ENCODE peak calls at places on chromosomes 12 and 14, in nine cellular contexts. One of them, this sample, is unnamed.

GRCh38 chr12:85130631-85131030 is 94.5 kb downstream of the LRRIQ1 start:
- DNase-seq in coronary artery: no peak
- DNase-seq in pancreas: no peak
- DNase-seq in cardiac fibroblast: peak; percentile 3
- DNase-seq in MCF 10A: no peak
- DNase-seq in neural progenitor cell: no peak
- DNase-seq in AG04449: no peak
- DNase-seq in breast epithelium: no peak
- DNase-seq in WERI-Rb-1: no peak
- DNase-seq in this sample: no peak

GRCh38 chr12:96399919-96400630 is at the start of gene CDK17:
- DNase-seq in AG04449: no peak
- DNase-seq in MCF 10A: peak; percentile 82
- DNase-seq in coronary artery: peak; percentile 88
- DNase-seq in cardiac fibroblast: peak; percentile 94
- DNase-seq in neural progenitor cell: peak; percentile 91
- DNase-seq in breast epithelium: peak; percentile 77
- DNase-seq in pancreas: peak; percentile 81
- DNase-seq in WERI-Rb-1: peak; percentile 77
- DNase-seq in this sample: peak; percentile 90

GRCh38 chr12:52802442-52802841 is 6.5 kb upstream of the KRT3 start:
- DNase-seq in WERI-Rb-1: no peak
- DNase-seq in neural progenitor cell: no peak
- DNase-seq in breast epithelium: no peak
- DNase-seq in pancreas: no peak
- DNase-seq in MCF 10A: no peak
- DNase-seq in cardiac fibroblast: no peak
- DNase-seq in AG04449: no peak
- DNase-seq in coronary artery: no peak
- DNase-seq in this sample: no peak

GRCh38 chr14:50396636-50397460 is at the start of gene CDKL1:
- DNase-seq in cardiac fibroblast: peak; percentile 70
- DNase-seq in AG04449: no peak
- DNase-seq in coronary artery: peak; percentile 76
- DNase-seq in breast epithelium: peak; percentile 57
- DNase-seq in pancreas: peak; percentile 73
- DNase-seq in WERI-Rb-1: peak; percentile 59
- DNase-seq in MCF 10A: peak; percentile 76
- DNase-seq in neural progenitor cell: peak; percentile 86
- DNase-seq in this sample: peak; percentile 83

GRCh38 chr14:66495214-66496098 is 9.3 kb downstream of the CCDC196 start:
- DNase-seq in AG04449: no peak
- DNase-seq in pancreas: peak; percentile 37
- DNase-seq in neural progenitor cell: peak; percentile 62
- DNase-seq in cardiac fibroblast: peak; percentile 84
- DNase-seq in WERI-Rb-1: peak; percentile 52
- DNase-seq in coronary artery: no peak
- DNase-seq in breast epithelium: no peak
- DNase-seq in MCF 10A: peak; percentile 69
- DNase-seq in this sample: peak; percentile 74

GRCh38 chr12:130983328-130984017 is 29.8 kb downstream of the ADGRD1 start:
- DNase-seq in pancreas: no peak
- DNase-seq in MCF 10A: no peak
- DNase-seq in coronary artery: peak; percentile 64
- DNase-seq in AG04449: no peak
- DNase-seq in WERI-Rb-1: no peak
- DNase-seq in cardiac fibroblast: no peak
- DNase-seq in neural progenitor cell: no peak
- DNase-seq in breast epithelium: no peak
- DNase-seq in this sample: no peak

GRCh38 chr14:103232338-103232808 is 101.7 kb upstream of the EIF5 start:
- DNase-seq in neural progenitor cell: peak; percentile 38
- DNase-seq in coronary artery: no peak
- DNase-seq in AG04449: no peak
- DNase-seq in breast epithelium: no peak
- DNase-seq in MCF 10A: peak; percentile 32
- DNase-seq in cardiac fibroblast: no peak
- DNase-seq in pancreas: no peak
- DNase-seq in WERI-Rb-1: peak; percentile 38
- DNase-seq in this sample: no peak

GRCh38 chr12:80791863-80792262 is 75.2 kb downstream of the MYF5 start:
- DNase-seq in breast epithelium: no peak
- DNase-seq in MCF 10A: no peak
- DNase-seq in neural progenitor cell: no peak
- DNase-seq in coronary artery: no peak
- DNase-seq in AG04449: no peak
- DNase-seq in pancreas: no peak
- DNase-seq in WERI-Rb-1: no peak
- DNase-seq in cardiac fibroblast: no peak
- DNase-seq in this sample: no peak

GRCh38 chr12:64877363-64878004 is 53.0 kb downstream of the TBC1D30 start:
- DNase-seq in breast epithelium: no peak
- DNase-seq in WERI-Rb-1: no peak
- DNase-seq in cardiac fibroblast: no peak
- DNase-seq in AG04449: no peak
- DNase-seq in coronary artery: no peak
- DNase-seq in neural progenitor cell: no peak
- DNase-seq in pancreas: no peak
- DNase-seq in MCF 10A: no peak
- DNase-seq in this sample: no peak

GRCh38 chr12:108495054-108495453 is 20.0 kb upstream of the FICD start:
- DNase-seq in WERI-Rb-1: peak; percentile 52
- DNase-seq in coronary artery: no peak
- DNase-seq in AG04449: no peak
- DNase-seq in cardiac fibroblast: peak; percentile 17
- DNase-seq in neural progenitor cell: peak; percentile 66
- DNase-seq in breast epithelium: no peak
- DNase-seq in MCF 10A: peak; percentile 66
- DNase-seq in pancreas: no peak
- DNase-seq in this sample: peak; percentile 36

GRCh38 chr12:114799574-114800487 is 115.9 kb upstream of the TBX3 start:
- DNase-seq in cardiac fibroblast: peak; percentile 41
- DNase-seq in neural progenitor cell: peak; percentile 71
- DNase-seq in MCF 10A: no peak
- DNase-seq in pancreas: peak; percentile 93
- DNase-seq in AG04449: no peak
- DNase-seq in WERI-Rb-1: no peak
- DNase-seq in coronary artery: no peak
- DNase-seq in breast epithelium: no peak
- DNase-seq in this sample: peak; percentile 17

GRCh38 chr12:8687846-8688601 is 9.8 kb upstream of the RIMKLB start:
- DNase-seq in MCF 10A: peak; percentile 77
- DNase-seq in neural progenitor cell: peak; percentile 26
- DNase-seq in coronary artery: peak; percentile 78
- DNase-seq in pancreas: peak; percentile 20
- DNase-seq in cardiac fibroblast: peak; percentile 95
- DNase-seq in WERI-Rb-1: peak; percentile 55
- DNase-seq in breast epithelium: no peak
- DNase-seq in AG04449: no peak
- DNase-seq in this sample: peak; percentile 78

GRCh38 chr14:64293976-64294671 is at the start of gene ESR2:
- DNase-seq in pancreas: peak; percentile 47
- DNase-seq in neural progenitor cell: peak; percentile 86
- DNase-seq in breast epithelium: no peak
- DNase-seq in cardiac fibroblast: peak; percentile 44
- DNase-seq in coronary artery: no peak
- DNase-seq in MCF 10A: no peak
- DNase-seq in AG04449: no peak
- DNase-seq in WERI-Rb-1: peak; percentile 67
- DNase-seq in this sample: peak; percentile 57

GRCh38 chr12:97555547-97556200 is 93.1 kb downstream of the RMST start:
- DNase-seq in AG04449: no peak
- DNase-seq in cardiac fibroblast: no peak
- DNase-seq in neural progenitor cell: no peak
- DNase-seq in coronary artery: no peak
- DNase-seq in pancreas: no peak
- DNase-seq in MCF 10A: no peak
- DNase-seq in breast epithelium: no peak
- DNase-seq in WERI-Rb-1: no peak
- DNase-seq in this sample: no peak

GRCh38 chr14:89267163-89267562 is 149.9 kb downstream of the FOXN3 start:
- DNase-seq in coronary artery: peak; percentile 52
- DNase-seq in cardiac fibroblast: no peak
- DNase-seq in pancreas: no peak
- DNase-seq in breast epithelium: no peak
- DNase-seq in AG04449: no peak
- DNase-seq in WERI-Rb-1: no peak
- DNase-seq in neural progenitor cell: no peak
- DNase-seq in MCF 10A: no peak
- DNase-seq in this sample: no peak

GRCh38 chr12:1662761-1663439 is 28.0 kb upstream of the ADIPOR2 start:
- DNase-seq in pancreas: peak; percentile 78
- DNase-seq in neural progenitor cell: peak; percentile 89
- DNase-seq in AG04449: no peak
- DNase-seq in WERI-Rb-1: peak; percentile 83
- DNase-seq in breast epithelium: no peak
- DNase-seq in MCF 10A: no peak
- DNase-seq in cardiac fibroblast: peak; percentile 45
- DNase-seq in coronary artery: no peak
- DNase-seq in this sample: no peak

GRCh38 chr14:63547798-63548335 is 4.7 kb upstream of the PPP2R5E start:
- DNase-seq in AG04449: no peak
- DNase-seq in pancreas: no peak
- DNase-seq in coronary artery: no peak
- DNase-seq in neural progenitor cell: no peak
- DNase-seq in breast epithelium: no peak
- DNase-seq in MCF 10A: no peak
- DNase-seq in cardiac fibroblast: no peak
- DNase-seq in WERI-Rb-1: no peak
- DNase-seq in this sample: no peak

GRCh38 chr14:74135386-74135785 is 50.6 kb downstream of the LIN52 start:
- DNase-seq in pancreas: no peak
- DNase-seq in MCF 10A: peak; percentile 9
- DNase-seq in WERI-Rb-1: no peak
- DNase-seq in neural progenitor cell: no peak
- DNase-seq in cardiac fibroblast: peak; percentile 77
- DNase-seq in coronary artery: no peak
- DNase-seq in breast epithelium: no peak
- DNase-seq in AG04449: peak; percentile 14
- DNase-seq in this sample: peak; percentile 93

GRCh38 chr12:53105256-53105655 is 2.0 kb downstream of the SOAT2 start:
- DNase-seq in MCF 10A: no peak
- DNase-seq in WERI-Rb-1: no peak
- DNase-seq in breast epithelium: no peak
- DNase-seq in AG04449: no peak
- DNase-seq in cardiac fibroblast: no peak
- DNase-seq in neural progenitor cell: no peak
- DNase-seq in pancreas: no peak
- DNase-seq in coronary artery: no peak
- DNase-seq in this sample: no peak

GRCh38 chr12:12714276-12715001 is 2.7 kb upstream of the CDKN1B start:
- DNase-seq in pancreas: peak; percentile 63
- DNase-seq in breast epithelium: no peak
- DNase-seq in coronary artery: no peak
- DNase-seq in neural progenitor cell: peak; percentile 53
- DNase-seq in WERI-Rb-1: peak; percentile 48
- DNase-seq in AG04449: no peak
- DNase-seq in MCF 10A: no peak
- DNase-seq in cardiac fibroblast: peak; percentile 36
- DNase-seq in this sample: peak; percentile 55
- TF ChIP-seq CTCF in pancreas: no peak
- TF ChIP-seq CTCF in breast epithelium: no peak
- TF ChIP-seq CTCF in coronary artery: no peak
- TF ChIP-seq CTCF in neural progenitor cell: peak; percentile 41
- TF ChIP-seq CTCF in WERI-Rb-1: peak; percentile 40
- TF ChIP-seq CTCF in AG04449: no peak
- TF ChIP-seq CTCF in MCF 10A: no peak
- TF ChIP-seq CTCF in cardiac fibroblast: peak; percentile 28
- TF ChIP-seq CTCF in this sample: peak; percentile 39

GRCh38 chr12:23510484-23510883 is 439.0 kb downstream of the SOX5 start:
- DNase-seq in AG04449: no peak
- DNase-seq in coronary artery: no peak
- DNase-seq in WERI-Rb-1: no peak
- DNase-seq in MCF 10A: no peak
- DNase-seq in breast epithelium: no peak
- DNase-seq in neural progenitor cell: no peak
- DNase-seq in pancreas: no peak
- DNase-seq in cardiac fibroblast: no peak
- DNase-seq in this sample: no peak
- TF ChIP-seq CTCF in AG04449: no peak
- TF ChIP-seq CTCF in coronary artery: no peak
- TF ChIP-seq CTCF in WERI-Rb-1: no peak
- TF ChIP-seq CTCF in MCF 10A: no peak
- TF ChIP-seq CTCF in breast epithelium: no peak
- TF ChIP-seq CTCF in neural progenitor cell: no peak
- TF ChIP-seq CTCF in pancreas: no peak
- TF ChIP-seq CTCF in cardiac fibroblast: no peak
- TF ChIP-seq CTCF in this sample: no peak

DNA sequence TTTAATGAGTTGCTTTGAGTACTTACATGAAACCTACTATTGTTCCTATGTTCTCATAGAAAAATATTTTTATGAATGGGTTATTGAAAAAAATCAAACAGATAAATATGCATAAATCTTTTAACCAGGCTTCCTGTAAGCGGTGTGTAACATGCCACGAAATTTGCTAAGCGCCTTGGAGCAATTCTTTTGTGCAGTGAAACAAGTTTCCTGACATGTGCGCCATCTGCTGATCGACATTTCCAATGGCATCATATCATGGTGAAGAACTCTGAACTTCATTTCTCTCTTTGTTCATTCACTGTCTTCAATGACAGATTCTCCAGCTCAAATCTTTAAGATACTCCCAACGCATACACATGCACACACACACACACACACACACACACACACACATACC is 145.6 kb upstream of the NAV3 start:
- DNase-seq in cardiac fibroblast: peak; percentile 85
- DNase-seq in AG04449: peak; percentile 49
- DNase-seq in WERI-Rb-1: peak; percentile 77
- DNase-seq in pancreas: peak; percentile 28
- DNase-seq in breast epithelium: no peak
- DNase-seq in coronary artery: peak; percentile 72
- DNase-seq in MCF 10A: peak; percentile 83
- DNase-seq in neural progenitor cell: peak; percentile 85
- DNase-seq in this sample: peak; percentile 65
- TF ChIP-seq CTCF in cardiac fibroblast: peak; percentile 64
- TF ChIP-seq CTCF in AG04449: peak; percentile 69
- TF ChIP-seq CTCF in WERI-Rb-1: peak; percentile 69
- TF ChIP-seq CTCF in pancreas: peak; percentile 17
- TF ChIP-seq CTCF in breast epithelium: no peak
- TF ChIP-seq CTCF in coronary artery: no peak
- TF ChIP-seq CTCF in MCF 10A: peak; percentile 62
- TF ChIP-seq CTCF in neural progenitor cell: peak; percentile 81
- TF ChIP-seq CTCF in this sample: peak; percentile 63

DNA sequence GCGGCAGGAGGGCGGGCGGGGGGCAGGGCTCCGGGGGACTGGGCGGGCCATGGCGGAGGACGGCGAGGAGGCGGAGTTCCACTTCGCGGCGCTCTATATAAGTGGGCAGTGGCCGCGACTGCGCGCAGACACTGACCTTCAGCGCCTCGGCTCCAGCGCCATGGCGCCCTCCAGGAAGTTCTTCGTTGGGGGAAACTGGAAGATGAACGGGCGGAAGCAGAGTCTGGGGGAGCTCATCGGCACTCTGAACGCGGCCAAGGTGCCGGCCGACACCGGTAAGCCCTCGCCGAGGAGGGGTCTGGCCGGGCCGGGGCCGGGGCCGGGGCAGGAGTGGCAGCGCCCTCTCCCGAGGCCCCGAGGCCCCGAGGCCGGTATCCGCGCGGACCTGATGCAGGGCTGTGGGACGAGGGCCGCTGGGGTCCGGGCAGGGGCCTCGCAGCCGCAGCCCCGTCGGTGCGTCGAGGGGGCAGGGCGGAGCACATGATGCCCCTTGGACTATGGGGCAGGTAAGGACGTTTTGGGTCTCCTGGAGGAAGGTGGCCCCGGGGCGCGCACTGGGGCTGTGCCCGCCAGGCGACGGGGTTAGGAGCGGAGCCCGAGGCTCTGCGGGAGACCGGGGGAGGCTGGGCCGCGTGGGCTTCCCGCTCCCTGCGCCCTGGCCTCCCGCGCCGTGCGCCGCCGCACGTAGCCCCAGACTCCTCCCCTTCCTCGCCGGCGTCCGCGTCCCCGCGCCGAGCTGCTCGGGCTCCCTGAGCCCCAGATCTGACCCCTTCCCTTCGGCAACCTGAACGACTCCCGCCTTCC is at the start of gene TPI1:
- DNase-seq in cardiac fibroblast: peak; percentile 89
- DNase-seq in breast epithelium: peak; percentile 90
- DNase-seq in WERI-Rb-1: peak; percentile 85
- DNase-seq in pancreas: peak; percentile 86
- DNase-seq in MCF 10A: peak; percentile 70
- DNase-seq in AG04449: no peak
- DNase-seq in neural progenitor cell: peak; percentile 90
- DNase-seq in coronary artery: no peak
- DNase-seq in this sample: peak; percentile 81
- TF ChIP-seq CTCF in cardiac fibroblast: no peak
- TF ChIP-seq CTCF in breast epithelium: peak; percentile 12
- TF ChIP-seq CTCF in WERI-Rb-1: no peak
- TF ChIP-seq CTCF in pancreas: no peak
- TF ChIP-seq CTCF in MCF 10A: no peak
- TF ChIP-seq CTCF in AG04449: no peak
- TF ChIP-seq CTCF in neural progenitor cell: no peak
- TF ChIP-seq CTCF in coronary artery: no peak
- TF ChIP-seq CTCF in this sample: no peak

This sample was measured in fibroblast of villous mesenchyme.